ENCODE peak calls at places on chromosomes 11 and 22, in six cellular contexts. J, X, F, I, M and A are unnamed samples. For H3K27me3 and H3K36me3, the result is how much of the 10 kb centered on the place peaks cover.

GRCh38 chr22:26450453-26451185 is 21.6 kb downstream of the ASPHD2 start:
- DNase-seq in J (no peak), F (peak), I (no peak), X (no peak), M (no peak), A (no peak)

GRCh38 chr11:90204832-90205646 is 17.8 kb downstream of the CHORDC1 start:
- DNase-seq in M (no peak), F (no peak), J (peak), I (no peak), X (no peak), A (peak)

GRCh38 chr11:1232328-1233321 is 9.8 kb downstream of the MUC5B start:
- DNase-seq in M (no peak), J (no peak), X (no peak), F (peak), I (peak), A (no peak)

GRCh38 chr22:41350087-41350486 is 31.7 kb upstream of the TEF start:
- DNase-seq in J (no peak), I (no peak), F (no peak), M (no peak), X (no peak), A (no peak)

GRCh38 chr22:33326540-33327295 is 268.5 kb upstream of the SYN3 start:
- DNase-seq in X (no peak), F (no peak), J (no peak), I (no peak), M (no peak), A (no peak)

GRCh38 chr22:45473626-45474237 is 29.0 kb upstream of the FBLN1 start:
- DNase-seq in F (no peak), I (no peak), J (no peak), M (no peak), X (no peak), A (no peak)

GRCh38 chr11:99884750-99885149 is 802.3 kb upstream of the ARHGAP42 start:
- DNase-seq in J (no peak), F (no peak), X (no peak), M (no peak), I (no peak), A (no peak)

GRCh38 chr11:15757299-15757698 is 599.0 kb downstream of the SOX6 start:
- DNase-seq in X (no peak), F (no peak), I (no peak), J (no peak), M (no peak), A (peak)

GRCh38 chr22:47328550-47329243 is 566.2 kb downstream of the TBC1D22A start:
- DNase-seq in M (no peak), F (peak), J (no peak), I (peak), X (no peak), A (no peak)

GRCh38 chr11:123560001-123560400 is 94.4 kb downstream of the SCN3B start:
- DNase-seq in M (no peak), J (no peak), F (peak), I (no peak), X (no peak), A (peak)

GRCh38 chr22:49331223-49331815 is 496.4 kb downstream of the BRD1 start:
- DNase-seq in M (no peak), X (no peak), J (no peak), I (no peak), F (no peak), A (no peak)

GRCh38 chr11:117826360-117826635 is 1.8 kb upstream of the FXYD2 start:
- DNase-seq in X (no peak), M (no peak), J (no peak), F (no peak), I (no peak), A (no peak)

GRCh38 chr11:59193741-59194140 is 19.0 kb downstream of the MPEG1 start:
- DNase-seq in I (no peak), X (no peak), J (no peak), F (no peak), M (no peak), A (no peak)

GRCh38 chr11:35177370-35177769 is 38.4 kb downstream of the CD44 start:
- DNase-seq in I (no peak), X (no peak), F (no peak), M (no peak), J (no peak), A (no peak)

GRCh38 chr11:60772666-60773065 is 12.5 kb upstream of the MS4A10 start:
- DNase-seq in M (no peak), F (no peak), J (no peak), X (no peak), I (no peak), A (no peak)

GRCh38 chr11:119361056-119361787 is 14.7 kb upstream of the MFRP start:
- DNase-seq in F (no peak), J (peak), M (no peak), I (no peak), X (no peak), A (peak)

GRCh38 chr11:132334769-132335280 is 964.4 kb downstream of the NTM start:
- DNase-seq in J (no peak), F (no peak), X (no peak), M (no peak), I (no peak), A (no peak)

GRCh38 chr11:65132988-65133700 is 1.2 kb downstream of the SYVN1 start:
- DNase-seq in F (no peak), X (no peak), M (no peak), I (peak), J (no peak), A (peak)

GRCh38 chr11:1302041-1302460 is 7.4 kb downstream of the TOLLIP start:
- DNase-seq in I (peak), J (no peak), F (no peak), M (no peak), X (no peak), A (no peak)

GRCh38 chr11:71329165-71329510 is 76.8 kb upstream of the SHANK2 start:
- DNase-seq in I (no peak), J (no peak), F (no peak), M (no peak), X (no peak), A (no peak)

GRCh38 chr11:111913997-111914396 is 1.5 kb downstream of the HSPB2 start:
- DNase-seq in M (no peak), I (no peak), X (no peak), J (no peak), F (no peak), A (no peak)

GRCh38 chr11:47991266-47991830 is 11.0 kb downstream of the PTPRJ start:
- DNase-seq in M (no peak), F (no peak), X (no peak), I (no peak), J (no peak), A (no peak)

GRCh38 chr11:103883856-103884255 is 152.6 kb upstream of the DDI1 start:
- DNase-seq in F (no peak), I (no peak), J (no peak), X (no peak), M (no peak), A (no peak)

GRCh38 chr11:12517741-12518140 is 140.4 kb downstream of the PARVA start:
- DNase-seq in J (no peak), I (no peak), F (no peak), X (no peak), M (no peak), A (no peak)

GRCh38 chr11:34053161-34053686 is 1.7 kb downstream of the CAPRIN1 start:
- DNase-seq in F (peak), M (peak), X (peak), J (no peak), I (peak), A (peak)

DNA sequence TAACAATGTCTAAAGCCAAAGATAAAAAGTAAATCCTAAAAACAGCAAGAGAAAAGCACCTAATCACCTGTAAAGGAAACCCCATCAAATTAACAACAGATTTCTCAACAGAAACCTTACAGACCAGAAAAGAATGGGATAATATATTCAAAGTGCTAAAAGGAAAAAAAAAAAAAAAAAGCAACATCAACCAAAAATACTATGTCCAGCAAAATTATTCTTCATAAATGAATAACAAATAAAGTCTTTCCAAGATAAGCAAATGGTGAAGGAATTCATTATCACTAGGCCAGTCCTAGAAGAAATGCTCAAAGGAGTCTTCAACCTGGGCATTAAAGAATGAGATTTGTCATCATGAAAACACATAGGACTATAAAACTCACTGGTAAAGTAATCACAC is 192.0 kb upstream of the UBASH3B start:
- DNase-seq in X (no peak), M (no peak), J (no peak), F (no peak), I (no peak), A (no peak)
- H3K27me3 ChIP-seq in X (under half), M (under half), J (under half), F (under half), I (under half), A (under half)

GRCh38 chr11:61800331-61801281 is 7.9 kb downstream of the FEN1 start:
- DNase-seq in M (no peak), F (no peak), J (no peak), X (no peak), I (no peak), A (no peak)

GRCh38 chr11:61799665-61800284 is 7.1 kb downstream of the FEN1 start:
- DNase-seq in F (no peak), J (no peak), M (no peak), I (no peak), X (no peak), A (no peak)

GRCh38 chr11:61806785-61807184 is 10.0 kb downstream of the FADS1 start:
- DNase-seq in J (no peak), I (no peak), F (no peak), M (no peak), X (no peak), A (no peak)

GRCh38 chr11:61803889-61804647 is 11.4 kb downstream of the FEN1 start:
- DNase-seq in I (no peak), X (no peak), M (no peak), F (peak), J (no peak), A (no peak)

DNA sequence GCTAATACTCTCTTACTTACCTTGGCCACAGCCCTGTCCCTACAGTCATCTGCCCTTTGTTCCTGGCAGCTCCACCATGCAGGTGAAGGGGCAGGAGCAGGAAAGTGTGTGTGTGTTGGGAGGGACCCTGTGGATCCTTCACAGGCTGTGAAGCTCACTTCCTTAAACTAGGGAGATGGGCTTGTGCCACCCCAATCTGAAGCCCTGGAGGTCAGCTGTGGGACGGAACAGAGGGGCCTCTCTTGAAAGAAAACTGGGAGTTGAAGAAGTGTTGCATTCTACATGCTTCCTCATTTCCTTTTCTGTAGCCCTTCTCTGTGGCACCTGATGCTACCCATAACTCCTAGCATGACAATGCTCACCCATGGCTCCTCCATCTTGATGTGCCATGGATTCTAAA is 11.7 kb downstream of the FADS1 start:
- DNase-seq in F (no peak), I (no peak), M (no peak), J (no peak), X (no peak), A (no peak)
- H3K36me3 ChIP-seq in F (under half), I (half or more), M (under half), J (under half), X (under half), A (under half)

GRCh38 chr22:22215659-22216449 is 28.7 kb upstream of the VPREB1 start:
- DNase-seq in J (no peak), I (no peak), F (no peak), M (no peak), X (no peak), A (no peak)

GRCh38 chr22:22216450-22216959 is 28.1 kb upstream of the VPREB1 start:
- DNase-seq in I (no peak), F (no peak), X (no peak), J (no peak), M (no peak), A (no peak)

GRCh38 chr22:22218302-22218701 is 26.3 kb upstream of the VPREB1 start:
- DNase-seq in I (no peak), F (no peak), J (no peak), M (no peak), X (no peak), A (no peak)

GRCh38 chr22:22214819-22215329 is 29.7 kb upstream of the VPREB1 start:
- DNase-seq in M (no peak), F (no peak), X (no peak), J (no peak), I (no peak), A (no peak)

DNA sequence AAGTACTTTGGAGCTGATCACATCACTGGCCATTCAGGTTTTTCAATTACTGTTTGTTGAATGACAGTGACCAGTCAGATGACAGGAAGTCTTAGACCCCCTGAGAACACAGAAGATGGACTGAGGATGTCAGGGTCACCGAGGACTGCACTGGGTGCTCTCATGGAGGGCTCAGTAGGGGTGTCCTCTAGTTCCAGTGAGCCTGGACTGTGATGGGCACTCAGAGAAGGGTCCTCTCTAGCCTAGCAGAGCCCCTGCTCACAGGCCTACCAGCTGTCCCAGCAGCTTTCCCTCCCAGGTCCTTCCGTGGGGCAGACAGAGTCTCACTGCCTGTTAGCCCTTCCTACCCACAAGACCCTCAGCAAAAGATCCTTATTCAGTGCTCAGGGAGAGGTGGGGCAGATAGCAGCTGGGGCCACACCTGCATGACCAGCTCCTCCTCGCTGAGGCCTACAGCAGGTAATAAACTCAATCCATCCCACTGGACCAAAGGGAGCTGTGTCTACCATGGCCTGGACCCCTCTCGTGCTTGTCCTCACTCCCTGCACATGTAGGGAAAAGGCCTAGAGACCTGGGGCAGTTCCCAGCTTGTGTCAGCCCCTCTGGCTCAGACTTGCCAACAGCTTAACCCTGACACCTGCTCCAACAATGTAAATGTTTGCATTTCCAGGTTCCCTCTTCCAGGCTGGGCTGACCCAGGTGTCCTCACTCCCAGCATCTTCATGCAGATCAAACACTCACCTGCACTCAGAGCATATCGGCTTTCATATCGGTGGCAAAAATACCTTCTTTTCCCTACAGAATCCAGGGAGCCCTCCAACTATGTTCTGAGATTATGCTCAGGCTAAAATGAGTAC is 25.2 kb upstream of the VPREB1 start:
- DNase-seq in J (no peak), F (no peak), M (no peak), X (no peak), I (no peak), A (no peak)
- H3K27me3 ChIP-seq in J (under half), F (under half), M (under half), X (under half), I (under half), A (under half)

DNA sequence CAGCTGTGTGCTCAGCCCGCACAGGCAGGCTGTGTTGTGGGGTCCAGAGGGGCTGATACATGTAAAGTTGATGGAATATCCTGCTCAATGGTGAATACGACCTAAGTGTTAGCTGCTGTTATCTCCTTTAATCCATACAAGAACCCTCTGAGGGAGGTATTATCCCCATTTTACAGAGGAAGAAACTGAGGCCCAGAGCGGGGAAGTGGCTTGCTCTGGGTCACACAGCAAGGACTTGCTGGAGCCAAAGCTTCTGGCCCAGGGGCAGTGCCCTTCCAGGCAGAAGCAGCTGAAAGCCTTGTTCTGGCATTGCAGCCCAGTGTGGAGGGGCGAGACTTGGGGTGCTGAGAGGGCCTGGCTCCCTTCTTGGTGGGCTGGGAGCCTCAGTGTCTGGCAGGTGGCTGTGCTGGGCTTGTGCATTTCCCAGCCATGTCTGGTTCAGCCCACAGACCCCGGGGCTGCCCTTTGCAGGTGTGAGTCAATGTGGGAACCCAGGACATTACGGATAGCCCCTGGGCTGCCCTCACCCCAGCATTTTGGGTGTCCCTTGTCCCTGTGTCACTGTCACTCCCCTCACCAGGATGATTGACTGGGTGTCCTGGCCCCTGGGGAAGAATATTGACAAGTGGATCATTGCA is 10.4 kb downstream of the USP35 start:
- DNase-seq in F (no peak), J (no peak), X (no peak), I (no peak), M (no peak), A (no peak)
- H3K36me3 ChIP-seq in F (under half), J (under half), X (under half), I (under half), M (under half), A (under half)

GRCh38 chr11:124736738-124737137 is 3.0 kb upstream of the NRGN start:
- DNase-seq in J (no peak), X (no peak), F (no peak), I (no peak), M (no peak), A (no peak)
- H3K27me3 ChIP-seq in J (under half), X (under half), F (under half), I (under half), M (under half), A (under half)